ENCODE peak calls at places on chromosomes 3 and 15, in four cellular contexts. I is fibroblast of lung, B is neuronal stem cell, T is lower lobe of right lung. H is an unnamed sample.

GRCh38 chr15:48695088-48695834 is 49.8 kb upstream of the FBN1 start:
- DNase-seq in I (peak), B (no peak), T (no peak), H (no peak)

GRCh38 chr3:168322941-168323340 is 227.2 kb upstream of the GOLIM4 start:
- DNase-seq in I (peak), B (no peak), T (no peak), H (no peak)

GRCh38 chr15:97525809-97526208 is 434.7 kb upstream of the ARRDC4 start:
- DNase-seq in I (no peak), B (no peak), T (no peak), H (no peak)

GRCh38 chr3:99250821-99251355 is 349.4 kb upstream of the DCBLD2 start:
- DNase-seq in I (peak), B (no peak), T (no peak), H (peak)

GRCh38 chr15:34336333-34336732 is 1.2 kb downstream of the SLC12A6 start:
- DNase-seq in I (no peak), B (no peak), T (peak), H (no peak)

GRCh38 chr15:78915341-78916087 is 29.3 kb downstream of the CTSH start:
- DNase-seq in I (no peak), B (no peak), T (peak), H (peak)

GRCh38 chr3:9324944-9325343 is 37.9 kb upstream of the THUMPD3 start:
- DNase-seq in I (no peak), B (no peak), T (no peak), H (no peak)

GRCh38 chr3:9781978-9782575 is 10.2 kb downstream of the TADA3 start:
- DNase-seq in I (no peak), B (no peak), T (no peak), H (no peak)

GRCh38 chr3:156536524-156537316 is 18.2 kb downstream of the SSR3 start:
- DNase-seq in I (peak), B (no peak), T (no peak), H (no peak)

GRCh38 chr15:58534556-58534955 is 102.8 kb downstream of the LIPC start:
- DNase-seq in I (no peak), B (no peak), T (no peak), H (no peak)

GRCh38 chr3:177642482-177643163 is 445.3 kb upstream of the TBL1XR1 start:
- DNase-seq in I (no peak), B (no peak), T (no peak), H (no peak)

GRCh38 chr3:4908769-4909156 is 70.5 kb upstream of the BHLHE40 start:
- DNase-seq in I (no peak), B (no peak), T (no peak), H (no peak)

GRCh38 chr15:67836955-67837354 is 2.9 kb downstream of the RNU6-1 start:
- DNase-seq in I (no peak), B (no peak), T (no peak), H (no peak)

DNA sequence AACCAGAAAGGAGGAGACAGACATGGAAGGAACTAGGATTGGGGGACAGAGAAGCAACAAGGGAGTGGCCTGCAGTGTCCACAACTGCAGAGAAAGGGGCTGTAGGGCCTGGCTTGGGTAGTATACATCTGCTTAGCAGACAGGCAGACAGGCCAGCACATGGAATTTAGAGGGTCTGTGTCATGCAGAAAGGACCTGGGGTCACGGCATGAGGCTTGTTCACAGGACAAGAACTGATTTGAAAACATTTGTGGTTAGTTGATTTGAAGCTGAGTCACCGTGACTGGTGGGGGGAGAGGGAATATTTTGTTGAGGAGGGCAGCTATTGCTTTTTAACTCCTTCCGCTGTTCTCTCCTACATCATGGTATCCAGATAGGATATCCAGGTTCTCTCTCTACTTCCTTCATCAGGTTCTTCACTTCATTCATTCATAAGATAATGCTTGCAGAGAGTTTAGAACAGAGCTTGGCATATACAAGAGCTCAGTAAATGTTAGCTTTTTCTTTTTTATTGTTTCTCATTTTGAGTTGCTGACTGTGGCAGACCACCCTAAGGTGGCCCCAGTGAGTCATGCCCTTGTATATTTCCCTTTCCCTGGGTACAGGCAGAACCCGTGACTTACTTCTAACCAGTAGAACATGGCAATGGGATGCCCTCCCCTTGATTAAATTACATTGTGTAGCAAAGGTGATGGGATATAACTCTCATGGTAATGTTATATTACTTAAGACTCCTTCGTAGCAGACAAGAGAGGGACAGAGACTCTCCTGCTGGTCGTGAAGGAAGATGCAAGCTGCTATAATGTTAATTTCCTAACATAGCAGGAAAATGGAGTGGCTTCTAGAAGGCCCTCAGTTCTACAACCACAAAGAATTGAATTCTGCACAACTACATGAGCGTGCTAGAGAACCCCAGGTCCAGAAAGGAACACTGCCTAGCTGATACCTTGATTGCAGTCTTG is 95.0 kb upstream of the NMNAT3 start:
- DNase-seq in I (peak), B (no peak), T (no peak), H (peak)
- H3K27ac ChIP-seq in I (no peak), B (no peak), T (no peak), H (no peak)

DNA sequence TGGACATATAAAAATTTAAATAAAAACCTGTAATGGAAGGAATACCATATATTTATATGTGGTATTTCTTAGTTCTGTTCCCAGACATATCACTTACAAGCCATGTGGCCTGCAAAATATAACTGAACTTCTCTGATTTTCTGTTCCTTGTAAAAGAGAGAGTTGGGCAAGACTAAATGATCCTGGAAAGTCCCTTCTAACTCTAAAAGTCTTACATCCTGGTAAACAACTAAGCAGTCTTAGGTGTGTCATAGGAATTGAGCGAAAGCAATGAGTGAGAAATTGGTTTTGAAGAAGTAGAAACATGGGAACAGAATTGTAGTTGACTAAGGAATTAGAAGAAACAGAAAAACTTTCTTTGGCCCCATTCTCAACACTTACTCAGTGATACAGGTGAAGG is 25.3 kb upstream of the IL20RB start:
- DNase-seq in I (no peak), B (no peak), T (no peak), H (no peak)
- H3K4me3 ChIP-seq in I (no peak), B (no peak), T (peak), H (no peak)

GRCh38 chr3:122748347-122748746 is 45.3 kb downstream of the HSPBAP1 start:
- DNase-seq in I (no peak), B (no peak), T (no peak), H (no peak)

GRCh38 chr3:122742234-122742633 is 51.4 kb downstream of the HSPBAP1 start:
- DNase-seq in I (no peak), B (no peak), T (no peak), H (no peak)

GRCh38 chr3:122743581-122744120 is 50.0 kb downstream of the HSPBAP1 start:
- DNase-seq in I (no peak), B (no peak), T (no peak), H (no peak)

GRCh38 chr3:122745365-122746021 is 48.1 kb downstream of the HSPBAP1 start:
- DNase-seq in I (peak), B (no peak), T (no peak), H (no peak)
- H3K27ac ChIP-seq in I (no peak), B (no peak), T (no peak), H (no peak)

GRCh38 chr3:33664195-33664594 is 53.9 kb downstream of the CLASP2 start:
- DNase-seq in I (peak), B (no peak), T (no peak), H (no peak)
- H3K4me3 ChIP-seq in I (no peak), B (no peak), T (no peak), H (no peak)

GRCh38 chr3:12449889-12450682 is 34.2 kb upstream of the TSEN2 start:
- DNase-seq in I (no peak), B (no peak), T (no peak), H (no peak)
- H3K27ac ChIP-seq in I (no peak), B (no peak), T (no peak), H (no peak)

GRCh38 chr3:84989102-84989501 is 30.3 kb downstream of the CADM2 start:
- DNase-seq in I (no peak), B (no peak), T (no peak), H (no peak)
- H3K4me3 ChIP-seq in I (no peak), B (no peak), T (no peak), H (no peak)

GRCh38 chr15:42032376-42033213 is 11.8 kb upstream of the PLA2G4E start:
- DNase-seq in I (no peak), B (no peak), T (no peak), H (no peak)

GRCh38 chr15:42036112-42036905 is 15.5 kb upstream of the PLA2G4E start:
- DNase-seq in I (no peak), B (no peak), T (no peak), H (no peak)

GRCh38 chr15:42035362-42035761 is 14.5 kb upstream of the PLA2G4E start:
- DNase-seq in I (no peak), B (no peak), T (no peak), H (peak)

GRCh38 chr15:42033214-42033873 is 12.5 kb upstream of the PLA2G4E start:
- DNase-seq in I (no peak), B (no peak), T (no peak), H (no peak)

GRCh38 chr15:42034628-42035177 is 13.9 kb upstream of the PLA2G4E start:
- DNase-seq in I (no peak), B (no peak), T (no peak), H (no peak)
- H3K27ac ChIP-seq in I (no peak), B (no peak), T (peak), H (no peak)

GRCh38 chr3:13009946-13010315 is 63.3 kb downstream of the IQSEC1 start:
- DNase-seq in I (no peak), B (no peak), T (peak), H (no peak)

GRCh38 chr3:13010770-13011169 is 62.5 kb downstream of the IQSEC1 start:
- DNase-seq in I (no peak), B (no peak), T (peak), H (no peak)

GRCh38 chr3:13008114-13008995 is 64.9 kb downstream of the IQSEC1 start:
- DNase-seq in I (no peak), B (no peak), T (peak), H (no peak)

GRCh38 chr3:13007251-13007941 is 65.8 kb downstream of the IQSEC1 start:
- DNase-seq in I (no peak), B (no peak), T (peak), H (no peak)

GRCh38 chr3:13009132-13009945 is 63.9 kb downstream of the IQSEC1 start:
- DNase-seq in I (no peak), B (no peak), T (peak), H (no peak)
- H3K4me3 ChIP-seq in I (no peak), B (no peak), T (peak), H (no peak)

GRCh38 chr15:95286316-95286880 is 1044.1 kb upstream of the NR2F2 start:
- DNase-seq in I (peak), B (no peak), T (no peak), H (no peak)
- H3K27ac ChIP-seq in I (peak), B (peak), T (peak), H (no peak)